ENCODE peak calls at places on chromosomes 6 and 20, in five cellular contexts. U is breast epithelium, G is H1, I is transverse colon, W is HCT116. J is an unnamed sample.

GRCh38 chr6:33414592-33415271 is 3.2 kb downstream of the CUTA start:
- DNase-seq in U (no peak), G (no peak), I (no peak), W (no peak), J (no peak)

GRCh38 chr6:135094403-135094821 is 39.8 kb upstream of the HBS1L start:
- DNase-seq in U (no peak), G (no peak), I (no peak), W (no peak), J (no peak)

GRCh38 chr20:52150440-52151258 is 40.9 kb downstream of the ZFP64 start:
- DNase-seq in U (no peak), G (no peak), I (no peak), W (peak; percentile 33), J (no peak)

GRCh38 chr6:35014786-35015185 is 125.7 kb downstream of the ANKS1A start:
- DNase-seq in U (no peak), G (no peak), I (no peak), W (peak; percentile 6), J (no peak)

GRCh38 chr20:23253524-23253923 is 97.1 kb upstream of the NXT1 start:
- DNase-seq in U (no peak), G (no peak), I (no peak), W (no peak), J (no peak)

GRCh38 chr6:168248148-168248620 is 71.4 kb downstream of the DACT2 start:
- DNase-seq in U (no peak), G (no peak), I (no peak), W (no peak), J (no peak)

GRCh38 chr6:12803486-12803885 is 86.9 kb downstream of the PHACTR1 start:
- DNase-seq in U (no peak), G (no peak), I (no peak), W (no peak), J (no peak)

GRCh38 chr6:111522393-111523020 is 39.5 kb upstream of the REV3L start:
- DNase-seq in U (no peak), G (no peak), I (no peak), W (no peak), J (no peak)

GRCh38 chr20:41261260-41261659 is 56.3 kb downstream of the ZHX3 start:
- DNase-seq in U (no peak), G (no peak), I (no peak), W (no peak), J (no peak)

GRCh38 chr6:35016417-35017221 is 124.5 kb downstream of the TCP11 start:
- DNase-seq in U (no peak), G (no peak), I (no peak), W (no peak), J (no peak)

GRCh38 chr20:528923-529594 is 14.5 kb downstream of the CSNK2A1 start:
- DNase-seq in U (no peak), G (no peak), I (no peak), W (peak; percentile 73), J (no peak)

GRCh38 chr20:3238616-3239025 is 369 bp downstream of the SLC4A11 start:
- DNase-seq in U (no peak), G (no peak), I (peak; percentile 35), W (no peak), J (peak; percentile 67)

GRCh38 chr20:2314759-2315439 is 19.1 kb downstream of the TGM3 start:
- DNase-seq in U (no peak), G (no peak), I (no peak), W (peak; percentile 65), J (no peak)

GRCh38 chr20:57076951-57077350 is 189.5 kb downstream of the BMP7 start:
- DNase-seq in U (no peak), G (no peak), I (no peak), W (no peak), J (no peak)

GRCh38 chr6:149938571-149939462 is 3.0 kb upstream of the ULBP2 start:
- DNase-seq in U (no peak), G (no peak), I (no peak), W (no peak), J (peak; percentile 68)

GRCh38 chr6:21201181-21201580 is 392.4 kb upstream of the SOX4 start:
- DNase-seq in U (no peak), G (no peak), I (no peak), W (no peak), J (no peak)

GRCh38 chr20:9323622-9324021 is 190.8 kb upstream of the LAMP5 start:
- DNase-seq in U (no peak), G (peak; percentile 5), I (no peak), W (peak; percentile 7), J (no peak)

GRCh38 chr6:129264480-129265045 is 381.6 kb downstream of the LAMA2 start:
- DNase-seq in U (no peak), G (no peak), I (no peak), W (no peak), J (no peak)

GRCh38 chr6:120873125-120873865 is 461.0 kb downstream of the TBC1D32 start:
- DNase-seq in U (no peak), G (no peak), I (no peak), W (no peak), J (no peak)

GRCh38 chr6:163485388-163485851 is 70.9 kb downstream of the QKI start:
- DNase-seq in U (no peak), G (no peak), I (no peak), W (no peak), J (no peak)

GRCh38 chr6:142174681-142175080 is 27.6 kb downstream of the VTA1 start:
- DNase-seq in U (no peak), G (no peak), I (no peak), W (no peak), J (no peak)

GRCh38 chr6:156804402-156804801 is 27.2 kb downstream of the ARID1B start:
- DNase-seq in U (no peak), G (no peak), I (no peak), W (no peak), J (no peak)

GRCh38 chr6:16380220-16380809 is 141.9 kb downstream of the GMPR start:
- DNase-seq in U (no peak), G (no peak), I (no peak), W (no peak), J (no peak)

GRCh38 chr6:164695896-164696295 is 613.5 kb downstream of the C6orf118 start:
- DNase-seq in U (no peak), G (no peak), I (no peak), W (no peak), J (no peak)

GRCh38 chr6:71043902-71044301 is 87.0 kb upstream of the B3GAT2 start:
- DNase-seq in U (no peak), G (no peak), I (no peak), W (no peak), J (no peak)

GRCh38 chr20:32893878-32894483 is 35.3 kb downstream of the EFCAB8 start:
- DNase-seq in U (no peak), G (peak; percentile 41), I (no peak), W (no peak), J (no peak)

GRCh38 chr6:138726066-138727060 is 47.2 kb upstream of the CCDC28A start:
- DNase-seq in U (no peak), G (no peak), I (no peak), W (no peak), J (no peak)

DNA sequence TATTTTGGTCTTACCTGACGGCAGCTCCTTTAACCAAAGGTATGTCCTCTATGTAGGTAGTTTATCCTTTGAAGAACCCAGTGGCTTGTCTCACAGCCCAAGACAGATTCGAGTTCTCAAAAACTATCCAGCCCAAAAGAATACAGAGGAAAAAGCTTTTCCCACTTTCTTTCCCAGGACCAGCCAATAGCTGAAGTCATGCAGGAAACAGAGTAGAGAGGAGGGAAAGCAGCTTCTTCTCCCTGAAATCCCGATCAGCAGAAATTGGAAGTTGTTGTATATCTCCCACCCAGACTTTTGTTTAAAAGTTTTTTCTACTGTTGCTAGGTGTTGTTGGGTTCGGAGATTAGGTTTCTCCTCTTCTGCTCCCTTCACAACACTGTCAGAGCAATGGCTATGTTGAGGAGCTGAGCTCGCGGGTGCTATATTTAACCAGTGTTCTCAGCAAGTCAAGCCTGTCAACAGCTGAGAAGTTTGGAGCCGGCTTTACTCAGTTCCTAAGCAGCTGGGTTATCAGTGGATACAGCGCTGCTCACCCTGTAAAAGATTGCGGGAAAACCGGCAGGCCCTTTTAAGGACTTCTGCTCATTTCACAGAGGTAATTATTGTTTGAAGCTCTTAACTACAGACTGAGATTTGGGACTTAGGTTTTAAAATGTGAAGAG is at the start of gene FILIP1:
- DNase-seq in U (no peak), G (no peak), I (peak; percentile 11), W (no peak), J (no peak)
- TF ChIP-seq POLR2AphosphoS5 in U (no peak), G (no peak), I (peak; percentile 67), W (no peak), J (no peak)

GRCh38 chr6:107957909-107958688 is at the start of gene SEC63:
- DNase-seq in U (peak; percentile 97), G (peak; percentile 79), I (peak; percentile 98), W (peak; percentile 93), J (peak; percentile 87)
- TF ChIP-seq POLR2A in U (peak; percentile 76), G (peak; percentile 69), I (peak; percentile 96), W (peak; percentile 42), J (peak; percentile 92)

DNA sequence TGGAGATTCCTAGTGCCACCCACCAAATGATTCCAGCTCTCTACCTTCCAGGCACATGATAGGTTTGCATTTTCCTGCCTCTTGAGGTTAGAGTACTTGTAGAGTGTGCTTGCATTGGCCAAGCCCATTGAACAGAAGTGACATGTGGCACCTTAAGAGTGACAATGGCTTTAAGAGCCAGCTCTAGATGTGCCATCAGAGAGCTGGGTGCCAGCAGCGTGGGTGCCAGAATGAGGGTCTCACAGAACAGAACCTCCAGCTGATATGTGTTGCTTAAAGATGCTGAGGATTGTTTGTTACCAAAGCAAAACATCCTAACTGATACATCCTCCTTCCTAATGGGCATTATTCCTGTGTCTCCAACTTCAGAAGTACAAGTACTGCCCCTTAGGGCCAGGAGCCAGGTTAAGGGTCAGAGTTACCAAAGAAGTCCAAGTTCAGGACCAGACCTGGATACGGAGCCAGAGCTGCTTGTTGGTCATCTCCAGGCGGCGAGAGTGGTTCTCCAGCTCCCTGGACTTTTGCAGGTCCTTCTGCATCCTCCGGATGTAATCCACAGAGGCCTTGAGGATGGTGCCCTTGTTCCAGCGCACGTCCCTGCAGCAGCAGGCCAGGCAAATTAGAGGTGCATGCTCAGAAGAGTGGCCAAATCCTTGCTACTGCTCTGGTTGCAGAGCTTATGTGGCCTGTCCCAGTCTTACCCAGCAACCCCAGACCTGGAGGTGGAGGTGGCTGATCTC is 47.5 kb downstream of the MDFI start:
- DNase-seq in U (no peak), G (no peak), I (no peak), W (no peak), J (no peak)
- TF ChIP-seq POLR2AphosphoS5 in U (no peak), G (no peak), I (no peak), W (no peak), J (no peak)

GRCh38 chr6:131948221-131948661 is 2.9 kb downstream of the CCN2 start:
- DNase-seq in U (no peak), G (no peak), I (no peak), W (no peak), J (no peak)
- TF ChIP-seq POLR2A in U (no peak), G (peak; percentile 87), I (no peak), W (no peak), J (no peak)

GRCh38 chr6:106163966-106164877 is 78.1 kb downstream of the PRDM1 start:
- DNase-seq in U (no peak), G (no peak), I (peak; percentile 46), W (no peak), J (no peak)
- TF ChIP-seq POLR2AphosphoS5 in U (peak; percentile 34), G (no peak), I (no peak), W (no peak), J (peak; percentile 45)

J was measured in GM12892.